ENCODE peak calls at places on chromosomes 6 and 20, in five cellular contexts. One of them, this sample, is unnamed.

GRCh38 chr20:57507477-57507876 is 17.5 kb downstream of the CTCFL start:
- DNase-seq in mammary epithelial cell: no peak
- DNase-seq in IMR-90: no peak
- DNase-seq in brain microvascular endothelial cell: no peak
- DNase-seq in colonic mucosa: no peak
- DNase-seq in this sample: peak; percentile 30

GRCh38 chr6:20631525-20631924 is 97.3 kb downstream of the CDKAL1 start:
- DNase-seq in mammary epithelial cell: no peak
- DNase-seq in IMR-90: no peak
- DNase-seq in brain microvascular endothelial cell: peak; percentile 36
- DNase-seq in colonic mucosa: no peak
- DNase-seq in this sample: no peak

GRCh38 chr6:32187009-32187709 is 2.8 kb downstream of the PBX2 start:
- DNase-seq in mammary epithelial cell: no peak
- DNase-seq in IMR-90: no peak
- DNase-seq in brain microvascular endothelial cell: no peak
- DNase-seq in colonic mucosa: no peak
- DNase-seq in this sample: no peak

GRCh38 chr6:52962701-52963100 is 32.4 kb downstream of the GSTA4 start:
- DNase-seq in mammary epithelial cell: no peak
- DNase-seq in IMR-90: no peak
- DNase-seq in brain microvascular endothelial cell: no peak
- DNase-seq in colonic mucosa: no peak
- DNase-seq in this sample: no peak

GRCh38 chr6:129683606-129684322 is 26.2 kb downstream of the ARHGAP18 start:
- DNase-seq in mammary epithelial cell: peak; percentile 93
- DNase-seq in IMR-90: peak; percentile 100
- DNase-seq in brain microvascular endothelial cell: peak; percentile 98
- DNase-seq in colonic mucosa: peak; percentile 69
- DNase-seq in this sample: peak; percentile 58

GRCh38 chr20:24148372-24148771 is 159.8 kb upstream of the GGTLC1 start:
- DNase-seq in mammary epithelial cell: no peak
- DNase-seq in IMR-90: no peak
- DNase-seq in brain microvascular endothelial cell: peak; percentile 18
- DNase-seq in colonic mucosa: no peak
- DNase-seq in this sample: no peak

GRCh38 chr20:59579404-59580207 is 24.7 kb upstream of the PHACTR3 start:
- DNase-seq in mammary epithelial cell: no peak
- DNase-seq in IMR-90: no peak
- DNase-seq in brain microvascular endothelial cell: no peak
- DNase-seq in colonic mucosa: no peak
- DNase-seq in this sample: no peak

GRCh38 chr6:96391776-96392175 is 129.8 kb upstream of the UFL1 start:
- DNase-seq in mammary epithelial cell: no peak
- DNase-seq in IMR-90: no peak
- DNase-seq in brain microvascular endothelial cell: no peak
- DNase-seq in colonic mucosa: no peak
- DNase-seq in this sample: peak; percentile 33

GRCh38 chr6:121828567-121828966 is 393.1 kb downstream of the GJA1 start:
- DNase-seq in mammary epithelial cell: no peak
- DNase-seq in IMR-90: no peak
- DNase-seq in brain microvascular endothelial cell: no peak
- DNase-seq in colonic mucosa: no peak
- DNase-seq in this sample: no peak

GRCh38 chr6:79076160-79076559 is 1.9 kb downstream of the PHIP start:
- DNase-seq in mammary epithelial cell: peak; percentile 30
- DNase-seq in IMR-90: peak; percentile 5
- DNase-seq in brain microvascular endothelial cell: no peak
- DNase-seq in colonic mucosa: no peak
- DNase-seq in this sample: no peak

GRCh38 chr20:62363920-62364851 is 2.9 kb downstream of the LAMA5 start:
- DNase-seq in mammary epithelial cell: no peak
- DNase-seq in IMR-90: no peak
- DNase-seq in brain microvascular endothelial cell: peak; percentile 57
- DNase-seq in colonic mucosa: no peak
- DNase-seq in this sample: peak; percentile 51

DNA sequence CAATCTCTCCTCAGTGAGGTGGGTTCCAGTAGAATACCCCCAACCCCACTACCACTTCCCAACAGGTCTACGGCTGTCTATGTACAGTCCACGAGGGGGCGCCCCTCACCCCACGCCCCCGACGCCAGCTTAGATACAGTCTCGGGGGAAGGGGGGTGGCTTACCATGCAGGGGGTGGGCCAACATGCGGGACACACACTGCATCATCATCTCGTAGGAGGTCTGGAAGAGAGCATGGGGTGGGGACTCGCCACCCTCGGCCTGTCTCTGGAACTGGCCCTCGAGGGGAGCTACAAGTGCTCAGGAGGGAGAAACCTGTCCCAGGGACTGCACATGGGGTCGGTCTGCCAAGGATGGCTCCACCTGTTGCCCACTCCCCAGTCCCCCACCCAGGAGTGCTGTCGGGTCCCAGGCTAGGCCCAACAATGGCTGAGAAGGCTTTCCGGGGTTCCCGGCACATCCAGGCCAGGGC is 8.5 kb downstream of the MTCH1 start:
- DNase-seq in mammary epithelial cell: no peak
- DNase-seq in IMR-90: no peak
- DNase-seq in brain microvascular endothelial cell: no peak
- DNase-seq in colonic mucosa: no peak
- DNase-seq in this sample: peak; percentile 58
- TF ChIP-seq CTCF in mammary epithelial cell: no peak
- TF ChIP-seq CTCF in IMR-90: peak; percentile 28
- TF ChIP-seq CTCF in brain microvascular endothelial cell: peak; percentile 69
- TF ChIP-seq CTCF in colonic mucosa: no peak
- TF ChIP-seq CTCF in this sample: peak; percentile 73

GRCh38 chr6:1724616-1725015 is 114.9 kb downstream of the FOXC1 start:
- DNase-seq in mammary epithelial cell: peak; percentile 91
- DNase-seq in IMR-90: no peak
- DNase-seq in brain microvascular endothelial cell: no peak
- DNase-seq in colonic mucosa: peak; percentile 92
- DNase-seq in this sample: no peak
- H3K4me3 ChIP-seq in mammary epithelial cell: no peak overlapping the region
- H3K4me3 ChIP-seq in IMR-90: no peak overlapping the region
- H3K4me3 ChIP-seq in brain microvascular endothelial cell: no peak overlapping the region
- H3K4me3 ChIP-seq in colonic mucosa: no peak overlapping the region
- H3K4me3 ChIP-seq in this sample: no peak overlapping the region

DNA sequence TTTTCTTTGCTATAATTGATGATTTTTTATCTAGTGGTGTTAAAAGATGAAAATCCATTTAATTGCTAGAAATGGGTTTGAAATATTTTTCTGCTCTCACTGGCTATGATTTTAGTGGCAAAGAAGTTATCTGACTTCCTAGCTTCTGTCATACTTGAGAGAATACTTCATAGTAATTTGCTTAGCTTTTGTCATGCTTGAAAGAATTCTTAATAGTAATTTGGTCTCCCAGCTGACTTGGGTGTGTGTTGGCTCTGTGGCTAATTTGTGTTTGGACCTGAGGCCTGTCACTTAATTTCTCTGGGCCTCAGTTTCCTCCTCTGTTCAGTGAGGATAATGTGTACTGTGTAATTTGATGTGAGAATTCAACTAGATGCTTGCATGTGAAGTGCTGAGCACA is 12.8 kb upstream of the RMND1 start:
- DNase-seq in mammary epithelial cell: no peak
- DNase-seq in IMR-90: no peak
- DNase-seq in brain microvascular endothelial cell: no peak
- DNase-seq in colonic mucosa: no peak
- DNase-seq in this sample: no peak
- H3K36me3 ChIP-seq in mammary epithelial cell: peaks cover 4% of the 10 kb centered on the region
- H3K36me3 ChIP-seq in IMR-90: peaks cover 18% of the 10 kb centered on the region
- H3K36me3 ChIP-seq in brain microvascular endothelial cell: peaks cover 6% of the 10 kb centered on the region
- H3K36me3 ChIP-seq in colonic mucosa: no peaks in the 10 kb centered on the region
- H3K36me3 ChIP-seq in this sample: peaks cover 20% of the 10 kb centered on the region

DNA sequence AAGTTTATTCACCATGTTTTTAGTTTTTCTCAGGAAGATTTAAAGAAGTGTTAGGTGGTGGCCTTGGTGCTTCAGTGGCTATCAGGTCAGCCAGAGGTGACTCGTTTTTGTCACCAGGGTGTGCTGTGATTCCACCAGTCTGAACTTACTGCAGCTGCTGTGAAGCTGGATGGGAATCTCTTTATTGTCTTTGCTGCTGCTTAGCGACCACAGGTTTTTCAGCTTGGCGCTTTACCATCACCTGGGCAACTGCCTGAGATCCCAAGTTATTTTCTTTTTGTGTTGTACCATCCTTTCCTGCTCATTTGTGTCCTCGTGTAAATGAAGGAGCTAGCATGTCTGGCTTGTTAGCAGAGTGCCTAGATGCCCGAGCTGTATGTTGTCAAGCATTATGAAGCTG is 146.9 kb downstream of the MACROD2 start:
- DNase-seq in mammary epithelial cell: peak; percentile 66
- DNase-seq in IMR-90: peak; percentile 19
- DNase-seq in brain microvascular endothelial cell: peak; percentile 70
- DNase-seq in colonic mucosa: peak; percentile 21
- DNase-seq in this sample: peak; percentile 69
- TF ChIP-seq CTCF in mammary epithelial cell: peak; percentile 70
- TF ChIP-seq CTCF in IMR-90: peak; percentile 39
- TF ChIP-seq CTCF in brain microvascular endothelial cell: peak; percentile 71
- TF ChIP-seq CTCF in colonic mucosa: peak; percentile 27
- TF ChIP-seq CTCF in this sample: peak; percentile 88

GRCh38 chr6:127484207-127484858 is 25.1 kb upstream of the KIAA0408 start:
- DNase-seq in mammary epithelial cell: peak; percentile 45
- DNase-seq in IMR-90: peak; percentile 70
- DNase-seq in brain microvascular endothelial cell: peak; percentile 61
- DNase-seq in colonic mucosa: no peak
- DNase-seq in this sample: no peak
- H3K4me3 ChIP-seq in mammary epithelial cell: no peak overlapping the region
- H3K4me3 ChIP-seq in IMR-90: no peak overlapping the region
- H3K4me3 ChIP-seq in brain microvascular endothelial cell: no peak overlapping the region
- H3K4me3 ChIP-seq in colonic mucosa: no peak overlapping the region
- H3K4me3 ChIP-seq in this sample: no peak overlapping the region

GRCh38 chr6:17277256-17277655 is 3.9 kb upstream of the RBM24 start:
- DNase-seq in mammary epithelial cell: no peak
- DNase-seq in IMR-90: no peak
- DNase-seq in brain microvascular endothelial cell: no peak
- DNase-seq in colonic mucosa: no peak
- DNase-seq in this sample: no peak
- H3K36me3 ChIP-seq in mammary epithelial cell: no peaks in the 10 kb centered on the region
- H3K36me3 ChIP-seq in IMR-90: no peaks in the 10 kb centered on the region
- H3K36me3 ChIP-seq in brain microvascular endothelial cell: no peaks in the 10 kb centered on the region
- H3K36me3 ChIP-seq in colonic mucosa: no peaks in the 10 kb centered on the region
- H3K36me3 ChIP-seq in this sample: no peaks in the 10 kb centered on the region

DNA sequence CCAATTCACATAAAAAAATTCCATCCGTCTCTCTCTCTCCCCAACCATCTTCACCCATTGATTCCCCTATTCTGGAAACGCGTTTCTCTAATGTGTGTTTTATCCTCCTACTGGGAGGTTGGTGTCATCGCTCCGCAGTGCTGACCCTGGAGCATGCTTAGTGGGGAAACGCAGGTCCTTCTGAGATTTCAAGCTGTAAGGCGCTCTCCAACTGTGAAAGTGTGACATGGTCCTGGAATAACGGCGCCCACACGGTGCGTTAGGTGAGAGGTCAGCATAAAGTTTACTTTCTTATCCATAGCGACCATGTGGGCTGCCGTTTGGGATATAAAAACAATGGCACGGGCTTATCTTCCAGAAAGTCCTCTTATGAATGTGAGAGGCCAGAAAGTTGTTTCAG is 123.9 kb downstream of the WDR27 start:
- DNase-seq in mammary epithelial cell: no peak
- DNase-seq in IMR-90: no peak
- DNase-seq in brain microvascular endothelial cell: no peak
- DNase-seq in colonic mucosa: no peak
- DNase-seq in this sample: no peak
- TF ChIP-seq CTCF in mammary epithelial cell: no peak
- TF ChIP-seq CTCF in IMR-90: no peak
- TF ChIP-seq CTCF in brain microvascular endothelial cell: peak; percentile 33
- TF ChIP-seq CTCF in colonic mucosa: no peak
- TF ChIP-seq CTCF in this sample: no peak

DNA sequence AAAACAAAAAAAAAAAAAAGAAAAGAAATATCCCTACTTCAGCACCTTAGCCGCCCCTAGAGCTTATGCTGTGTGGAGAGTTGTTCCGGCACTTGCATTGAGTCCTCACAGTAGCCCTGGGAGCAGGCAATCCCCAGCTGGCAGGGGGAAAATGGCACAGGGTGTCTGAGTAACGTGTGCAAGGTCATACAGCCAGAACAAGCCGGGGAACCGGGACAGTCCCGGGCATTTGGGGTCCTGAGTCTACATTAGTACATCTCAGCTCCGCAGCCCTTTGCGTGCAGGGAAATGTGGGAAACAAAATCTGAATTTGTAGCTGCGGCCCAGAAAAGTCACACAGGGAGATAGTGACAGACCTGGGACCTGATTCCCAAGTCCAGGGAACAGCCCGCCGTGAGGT is 3.4 kb downstream of the BAK1 start:
- DNase-seq in mammary epithelial cell: no peak
- DNase-seq in IMR-90: no peak
- DNase-seq in brain microvascular endothelial cell: no peak
- DNase-seq in colonic mucosa: no peak
- DNase-seq in this sample: no peak
- H3K4me3 ChIP-seq in mammary epithelial cell: no peak overlapping the region
- H3K4me3 ChIP-seq in IMR-90: no peak overlapping the region
- H3K4me3 ChIP-seq in brain microvascular endothelial cell: no peak overlapping the region
- H3K4me3 ChIP-seq in colonic mucosa: no peak overlapping the region
- H3K4me3 ChIP-seq in this sample: no peak overlapping the region

GRCh38 chr6:42071881-42072583 is 21.7 kb downstream of the TAF8 start:
- DNase-seq in mammary epithelial cell: no peak
- DNase-seq in IMR-90: no peak
- DNase-seq in brain microvascular endothelial cell: no peak
- DNase-seq in colonic mucosa: no peak
- DNase-seq in this sample: no peak
- H3K36me3 ChIP-seq in mammary epithelial cell: peaks cover 5% of the 10 kb centered on the region
- H3K36me3 ChIP-seq in IMR-90: peaks cover 47% of the 10 kb centered on the region
- H3K36me3 ChIP-seq in brain microvascular endothelial cell: peaks cover 34% of the 10 kb centered on the region
- H3K36me3 ChIP-seq in colonic mucosa: no peaks in the 10 kb centered on the region
- H3K36me3 ChIP-seq in this sample: peaks cover 21% of the 10 kb centered on the region